ENCODE peak calls at places on chromosomes 11 and 22, in ten cellular contexts. One of them, this sample, is unnamed. For H3K79me2, the result is how much of the 10 kb centered on the place peaks cover.

GRCh38 chr11:73402834-73403185 is 26.6 kb downstream of the RELT start:
- DNase-seq in fibroblast of lung: no peak
- DNase-seq in GM23248: peak
- DNase-seq in GM23338: no peak
- DNase-seq in PC-3: peak
- DNase-seq in MM.1S: peak
- DNase-seq in mammary epithelial cell: no peak
- DNase-seq in SK-N-SH: no peak
- DNase-seq in astrocyte: no peak
- DNase-seq in HepG2: no peak
- DNase-seq in this sample: peak

GRCh38 chr11:26072612-26073011 is 259.3 kb upstream of the ANO3 start:
- DNase-seq in fibroblast of lung: no peak
- DNase-seq in GM23248: no peak
- DNase-seq in GM23338: no peak
- DNase-seq in PC-3: no peak
- DNase-seq in MM.1S: no peak
- DNase-seq in mammary epithelial cell: no peak
- DNase-seq in SK-N-SH: no peak
- DNase-seq in astrocyte: no peak
- DNase-seq in HepG2: no peak
- DNase-seq in this sample: no peak

GRCh38 chr11:94304559-94304958 is at the start of gene IZUMO1R:
- DNase-seq in fibroblast of lung: no peak
- DNase-seq in GM23248: no peak
- DNase-seq in GM23338: no peak
- DNase-seq in PC-3: no peak
- DNase-seq in MM.1S: no peak
- DNase-seq in mammary epithelial cell: no peak
- DNase-seq in SK-N-SH: no peak
- DNase-seq in astrocyte: no peak
- DNase-seq in HepG2: no peak
- DNase-seq in this sample: no peak

GRCh38 chr11:20109731-20110445 is 50.4 kb downstream of the DBX1 start:
- DNase-seq in fibroblast of lung: peak
- DNase-seq in GM23248: peak
- DNase-seq in GM23338: no peak
- DNase-seq in PC-3: no peak
- DNase-seq in MM.1S: no peak
- DNase-seq in mammary epithelial cell: no peak
- DNase-seq in SK-N-SH: no peak
- DNase-seq in astrocyte: peak
- DNase-seq in HepG2: no peak
- DNase-seq in this sample: no peak

GRCh38 chr11:77589521-77590193 is at the start of gene AQP11:
- DNase-seq in fibroblast of lung: peak
- DNase-seq in GM23248: peak
- DNase-seq in GM23338: peak
- DNase-seq in PC-3: peak
- DNase-seq in MM.1S: peak
- DNase-seq in mammary epithelial cell: peak
- DNase-seq in SK-N-SH: peak
- DNase-seq in astrocyte: peak
- DNase-seq in HepG2: peak
- DNase-seq in this sample: peak

GRCh38 chr11:625636-626319 is 1.0 kb upstream of the CDHR5 start:
- DNase-seq in fibroblast of lung: no peak
- DNase-seq in GM23248: no peak
- DNase-seq in GM23338: no peak
- DNase-seq in PC-3: no peak
- DNase-seq in MM.1S: no peak
- DNase-seq in mammary epithelial cell: no peak
- DNase-seq in SK-N-SH: no peak
- DNase-seq in astrocyte: no peak
- DNase-seq in HepG2: no peak
- DNase-seq in this sample: no peak

GRCh38 chr11:11157201-11157600 is 195.8 kb downstream of the CSNK2A3 start:
- DNase-seq in fibroblast of lung: no peak
- DNase-seq in GM23248: peak
- DNase-seq in GM23338: peak
- DNase-seq in PC-3: peak
- DNase-seq in MM.1S: peak
- DNase-seq in mammary epithelial cell: no peak
- DNase-seq in SK-N-SH: peak
- DNase-seq in astrocyte: no peak
- DNase-seq in HepG2: peak
- DNase-seq in this sample: peak

GRCh38 chr11:44946268-44946667 is 4.4 kb downstream of the TP53I11 start:
- DNase-seq in fibroblast of lung: no peak
- DNase-seq in GM23248: peak
- DNase-seq in GM23338: no peak
- DNase-seq in PC-3: no peak
- DNase-seq in MM.1S: no peak
- DNase-seq in mammary epithelial cell: no peak
- DNase-seq in SK-N-SH: no peak
- DNase-seq in astrocyte: no peak
- DNase-seq in HepG2: no peak
- DNase-seq in this sample: no peak

GRCh38 chr11:92224394-92225205 is at the start of gene FAT3:
- DNase-seq in fibroblast of lung: peak
- DNase-seq in GM23248: peak
- DNase-seq in GM23338: peak
- DNase-seq in PC-3: no peak
- DNase-seq in MM.1S: no peak
- DNase-seq in mammary epithelial cell: peak
- DNase-seq in SK-N-SH: peak
- DNase-seq in astrocyte: peak
- DNase-seq in HepG2: no peak
- DNase-seq in this sample: no peak

GRCh38 chr11:59556115-59556882 is 45.0 kb downstream of the OR4D9 start:
- DNase-seq in fibroblast of lung: peak
- DNase-seq in GM23248: peak
- DNase-seq in GM23338: peak
- DNase-seq in PC-3: peak
- DNase-seq in MM.1S: peak
- DNase-seq in mammary epithelial cell: peak
- DNase-seq in SK-N-SH: peak
- DNase-seq in astrocyte: peak
- DNase-seq in HepG2: peak
- DNase-seq in this sample: peak

GRCh38 chr22:20091690-20092476 is 11.8 kb downstream of the DGCR8 start:
- DNase-seq in fibroblast of lung: no peak
- DNase-seq in GM23248: no peak
- DNase-seq in GM23338: no peak
- DNase-seq in PC-3: no peak
- DNase-seq in MM.1S: no peak
- DNase-seq in mammary epithelial cell: no peak
- DNase-seq in SK-N-SH: no peak
- DNase-seq in astrocyte: no peak
- DNase-seq in HepG2: no peak
- DNase-seq in this sample: no peak

GRCh38 chr22:20090730-20091240 is 10.7 kb downstream of the DGCR8 start:
- DNase-seq in fibroblast of lung: no peak
- DNase-seq in GM23248: no peak
- DNase-seq in GM23338: no peak
- DNase-seq in PC-3: no peak
- DNase-seq in MM.1S: no peak
- DNase-seq in mammary epithelial cell: no peak
- DNase-seq in SK-N-SH: no peak
- DNase-seq in astrocyte: no peak
- DNase-seq in HepG2: no peak
- DNase-seq in this sample: no peak

GRCh38 chr22:20088263-20088648 is 8.2 kb downstream of the DGCR8 start:
- DNase-seq in fibroblast of lung: no peak
- DNase-seq in GM23248: no peak
- DNase-seq in GM23338: no peak
- DNase-seq in PC-3: no peak
- DNase-seq in MM.1S: no peak
- DNase-seq in mammary epithelial cell: no peak
- DNase-seq in SK-N-SH: no peak
- DNase-seq in astrocyte: no peak
- DNase-seq in HepG2: no peak
- DNase-seq in this sample: no peak

GRCh38 chr22:20089226-20089976 is 9.4 kb downstream of the DGCR8 start:
- DNase-seq in fibroblast of lung: no peak
- DNase-seq in GM23248: no peak
- DNase-seq in GM23338: no peak
- DNase-seq in PC-3: no peak
- DNase-seq in MM.1S: no peak
- DNase-seq in mammary epithelial cell: no peak
- DNase-seq in SK-N-SH: no peak
- DNase-seq in astrocyte: no peak
- DNase-seq in HepG2: no peak
- DNase-seq in this sample: no peak

DNA sequence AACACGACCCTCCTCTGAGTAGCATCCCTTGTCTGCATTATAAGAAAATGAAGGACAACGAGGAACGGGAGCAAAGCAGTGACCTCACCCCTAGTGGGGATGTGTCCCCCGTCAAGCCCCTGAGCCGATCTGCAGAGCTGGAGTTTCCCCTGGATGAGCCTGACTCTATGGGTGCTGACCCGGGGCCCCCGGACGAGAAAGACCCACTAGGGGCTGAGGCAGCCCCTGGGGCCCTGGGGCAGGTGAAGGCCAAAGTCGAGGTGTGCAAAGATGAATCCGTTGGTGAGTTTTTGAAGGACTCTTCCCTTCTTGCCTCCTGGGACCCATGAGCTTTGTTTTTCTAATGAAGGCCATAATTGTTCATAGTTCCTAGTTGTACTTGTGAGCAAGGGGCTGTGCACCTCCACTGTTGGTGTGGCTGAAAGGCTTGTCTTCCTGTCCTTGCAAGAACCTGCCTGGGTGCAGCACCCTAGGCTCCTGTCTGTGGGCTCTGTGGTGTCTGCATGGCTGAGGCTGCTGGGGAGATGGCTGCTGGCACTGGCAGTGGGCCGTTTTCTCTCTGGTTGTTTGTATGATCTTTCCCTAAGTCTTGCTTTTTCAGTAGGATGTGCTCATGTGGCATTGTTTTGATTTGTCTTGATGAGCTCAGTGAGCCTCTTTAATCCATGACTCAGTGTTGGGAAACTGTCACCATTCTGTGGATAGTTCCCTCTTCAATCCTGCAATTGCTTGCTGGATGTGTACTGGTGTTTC is 10.1 kb downstream of the DGCR8 start:
- DNase-seq in fibroblast of lung: no peak
- DNase-seq in GM23248: peak
- DNase-seq in GM23338: no peak
- DNase-seq in PC-3: no peak
- DNase-seq in MM.1S: no peak
- DNase-seq in mammary epithelial cell: no peak
- DNase-seq in SK-N-SH: no peak
- DNase-seq in astrocyte: no peak
- DNase-seq in HepG2: no peak
- DNase-seq in this sample: no peak
- H3K79me2 ChIP-seq in fibroblast of lung: under half
- H3K79me2 ChIP-seq in GM23248: half or more
- H3K79me2 ChIP-seq in GM23338: under half
- H3K79me2 ChIP-seq in PC-3: under half
- H3K79me2 ChIP-seq in MM.1S: under half
- H3K79me2 ChIP-seq in mammary epithelial cell: half or more
- H3K79me2 ChIP-seq in SK-N-SH: half or more
- H3K79me2 ChIP-seq in astrocyte: half or more
- H3K79me2 ChIP-seq in HepG2: under half
- H3K79me2 ChIP-seq in this sample: under half

DNA sequence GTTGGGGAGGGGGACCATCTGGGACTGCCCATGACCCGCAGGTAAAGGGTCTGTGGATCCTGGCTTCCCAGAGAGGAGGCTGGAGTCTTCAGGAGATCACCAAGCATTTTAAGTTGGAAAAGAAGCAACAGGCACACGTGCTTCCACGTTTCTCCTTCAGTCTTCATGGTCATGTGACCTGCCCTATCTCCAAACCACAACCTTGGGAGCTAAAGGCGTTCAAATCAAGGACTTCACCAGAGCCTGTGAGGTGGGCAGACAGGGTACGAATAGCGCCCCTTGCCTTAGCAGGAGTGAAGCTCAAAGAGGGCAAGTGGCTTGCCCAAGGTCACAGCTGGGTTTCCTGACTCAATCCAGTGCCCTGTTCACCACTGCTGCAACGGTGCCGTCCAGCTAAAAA is 6.7 kb downstream of the TMEM184B start:
- DNase-seq in fibroblast of lung: peak
- DNase-seq in GM23248: no peak
- DNase-seq in GM23338: no peak
- DNase-seq in PC-3: no peak
- DNase-seq in MM.1S: no peak
- DNase-seq in mammary epithelial cell: no peak
- DNase-seq in SK-N-SH: no peak
- DNase-seq in astrocyte: no peak
- DNase-seq in HepG2: no peak
- DNase-seq in this sample: no peak
- H3K79me2 ChIP-seq in fibroblast of lung: half or more
- H3K79me2 ChIP-seq in GM23248: half or more
- H3K79me2 ChIP-seq in GM23338: half or more
- H3K79me2 ChIP-seq in PC-3: half or more
- H3K79me2 ChIP-seq in MM.1S: half or more
- H3K79me2 ChIP-seq in mammary epithelial cell: half or more
- H3K79me2 ChIP-seq in SK-N-SH: half or more
- H3K79me2 ChIP-seq in astrocyte: half or more
- H3K79me2 ChIP-seq in HepG2: under half
- H3K79me2 ChIP-seq in this sample: under half

DNA sequence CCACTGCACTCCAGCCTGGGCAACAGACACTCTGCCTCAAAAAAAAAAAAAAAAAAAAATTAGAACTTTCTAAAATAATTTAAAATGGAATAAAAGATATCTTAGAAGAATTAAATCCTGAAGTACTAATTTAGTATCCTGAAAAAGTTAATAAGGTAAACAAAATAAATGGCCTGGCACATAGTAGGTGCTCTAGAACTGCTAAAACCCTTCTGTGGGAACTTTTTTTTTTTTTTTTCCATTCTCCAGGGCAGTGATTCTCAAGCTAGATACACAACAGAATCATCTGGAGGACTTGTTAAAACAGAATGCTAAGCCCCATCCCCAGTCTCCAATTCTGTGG is 65.3 kb downstream of the MAML2 start:
- DNase-seq in fibroblast of lung: no peak
- DNase-seq in GM23248: no peak
- DNase-seq in GM23338: no peak
- DNase-seq in PC-3: no peak
- DNase-seq in MM.1S: no peak
- DNase-seq in mammary epithelial cell: no peak
- DNase-seq in SK-N-SH: no peak
- DNase-seq in astrocyte: no peak
- DNase-seq in HepG2: no peak
- DNase-seq in this sample: no peak
- H3K79me2 ChIP-seq in fibroblast of lung: under half
- H3K79me2 ChIP-seq in GM23248: half or more
- H3K79me2 ChIP-seq in GM23338: under half
- H3K79me2 ChIP-seq in PC-3: under half
- H3K79me2 ChIP-seq in MM.1S: half or more
- H3K79me2 ChIP-seq in mammary epithelial cell: under half
- H3K79me2 ChIP-seq in SK-N-SH: half or more
- H3K79me2 ChIP-seq in astrocyte: half or more
- H3K79me2 ChIP-seq in HepG2: under half
- H3K79me2 ChIP-seq in this sample: under half

DNA sequence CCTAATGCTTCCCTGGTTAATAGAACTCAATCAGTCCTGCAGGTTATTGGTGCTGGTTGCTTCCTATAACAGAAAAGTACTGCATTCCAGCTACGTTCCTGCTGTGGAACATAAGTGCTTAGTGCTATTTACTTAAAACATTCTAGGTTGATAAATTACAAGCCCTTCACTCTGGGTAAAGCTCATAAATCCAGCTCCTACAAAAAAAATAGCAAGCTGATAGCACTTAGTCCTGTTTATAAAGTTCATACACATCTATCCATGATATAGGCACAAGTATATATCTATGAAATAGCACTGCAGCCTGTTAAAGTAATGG is 26.7 kb downstream of the NF2 start:
- DNase-seq in fibroblast of lung: no peak
- DNase-seq in GM23248: no peak
- DNase-seq in GM23338: no peak
- DNase-seq in PC-3: no peak
- DNase-seq in MM.1S: no peak
- DNase-seq in mammary epithelial cell: no peak
- DNase-seq in SK-N-SH: no peak
- DNase-seq in astrocyte: no peak
- DNase-seq in HepG2: no peak
- DNase-seq in this sample: no peak
- H3K79me2 ChIP-seq in fibroblast of lung: half or more
- H3K79me2 ChIP-seq in GM23248: half or more
- H3K79me2 ChIP-seq in GM23338: half or more
- H3K79me2 ChIP-seq in PC-3: half or more
- H3K79me2 ChIP-seq in MM.1S: half or more
- H3K79me2 ChIP-seq in mammary epithelial cell: half or more
- H3K79me2 ChIP-seq in SK-N-SH: half or more
- H3K79me2 ChIP-seq in astrocyte: half or more
- H3K79me2 ChIP-seq in HepG2: under half
- H3K79me2 ChIP-seq in this sample: half or more

This sample was measured in Karpas-422.